ENCODE peak calls at places on chromosomes 7 and 10, in ten cellular contexts. S, A, I, O, L, J, Y, X, Z and V are unnamed samples.

GRCh38 chr7:158064631-158065030 is 523.0 kb downstream of the PTPRN2 start:
- DNase-seq in S (no peak), A (no peak), I (no peak), O (no peak), L (no peak), J (no peak), Y (no peak), X (no peak), Z (no peak), V (no peak)

GRCh38 chr10:27558612-27559020 is 54.5 kb downstream of the RAB18 start:
- DNase-seq in S (no peak), A (no peak), I (peak; percentile 58), O (peak; percentile 7), L (peak; percentile 19), J (peak; percentile 51), Y (peak; percentile 61), X (peak; percentile 47), Z (peak; percentile 35), V (peak; percentile 22)

GRCh38 chr10:123859651-123860045 is 32.0 kb downstream of the CPXM2 start:
- DNase-seq in S (no peak), A (no peak), I (no peak), O (no peak), L (no peak), J (no peak), Y (no peak), X (no peak), Z (no peak), V (no peak)

GRCh38 chr10:116263870-116264269 is 9.1 kb downstream of the GFRA1 start:
- DNase-seq in S (no peak), A (no peak), I (no peak), O (no peak), L (peak; percentile 55), J (no peak), Y (no peak), X (no peak), Z (no peak), V (no peak)

GRCh38 chr10:15515207-15515606 is 144.1 kb upstream of the FAM171A1 start:
- DNase-seq in S (no peak), A (no peak), I (no peak), O (no peak), L (no peak), J (peak; percentile 32), Y (no peak), X (no peak), Z (no peak), V (no peak)

GRCh38 chr10:126433351-126433750 is 45.1 kb upstream of the ADAM12 start:
- DNase-seq in S (no peak), A (no peak), I (no peak), O (no peak), L (peak; percentile 43), J (no peak), Y (no peak), X (no peak), Z (peak; percentile 88), V (no peak)

GRCh38 chr7:28406192-28406591 is 6.1 kb upstream of the CREB5 start:
- DNase-seq in S (no peak), A (no peak), I (no peak), O (no peak), L (peak; percentile 14), J (no peak), Y (no peak), X (no peak), Z (no peak), V (no peak)

GRCh38 chr7:68425377-68425776 is 1172.9 kb upstream of the AUTS2 start:
- DNase-seq in S (no peak), A (no peak), I (no peak), O (no peak), L (no peak), J (no peak), Y (no peak), X (no peak), Z (no peak), V (no peak)

GRCh38 chr7:135802697-135803096 is 54.1 kb upstream of the FAM180A start:
- DNase-seq in S (no peak), A (no peak), I (no peak), O (no peak), L (no peak), J (no peak), Y (no peak), X (no peak), Z (no peak), V (no peak)

GRCh38 chr7:45078199-45078681 is 10.5 kb downstream of the NACAD start:
- DNase-seq in S (no peak), A (no peak), I (no peak), O (no peak), L (no peak), J (no peak), Y (no peak), X (no peak), Z (no peak), V (no peak)

GRCh38 chr10:54010337-54010736 is 790.7 kb downstream of the PCDH15 start:
- DNase-seq in S (no peak), A (no peak), I (no peak), O (no peak), L (no peak), J (no peak), Y (no peak), X (no peak), Z (no peak), V (no peak)

GRCh38 chr7:98483276-98483963 is 82.5 kb upstream of the BAIAP2L1 start:
- DNase-seq in S (no peak), A (no peak), I (no peak), O (no peak), L (no peak), J (no peak), Y (no peak), X (no peak), Z (no peak), V (no peak)

GRCh38 chr10:29177266-29177832 is 111.5 kb upstream of the LYZL1 start:
- DNase-seq in S (no peak), A (no peak), I (no peak), O (no peak), L (no peak), J (no peak), Y (no peak), X (no peak), Z (no peak), V (no peak)

GRCh38 chr10:75653761-75654160 is 222.3 kb downstream of the LRMDA start:
- DNase-seq in S (no peak), A (no peak), I (no peak), O (no peak), L (no peak), J (no peak), Y (no peak), X (no peak), Z (peak; percentile 56), V (no peak)

GRCh38 chr7:96314402-96315108 is 7.3 kb downstream of the SLC25A13 start:
- DNase-seq in S (no peak), A (no peak), I (no peak), O (no peak), L (no peak), J (no peak), Y (no peak), X (no peak), Z (peak; percentile 96), V (no peak)

GRCh38 chr7:37448057-37448636 is 517 bp downstream of the ELMO1 start:
- DNase-seq in S (no peak), A (no peak), I (no peak), O (peak; percentile 32), L (no peak), J (peak; percentile 19), Y (no peak), X (no peak), Z (no peak), V (no peak)

GRCh38 chr7:147197006-147197405 is 1080.4 kb downstream of the CNTNAP2 start:
- DNase-seq in S (no peak), A (no peak), I (no peak), O (no peak), L (no peak), J (no peak), Y (no peak), X (no peak), Z (no peak), V (no peak)

GRCh38 chr10:2575460-2575859 is 491.9 kb upstream of the PFKP start:
- DNase-seq in S (no peak), A (no peak), I (no peak), O (no peak), L (no peak), J (no peak), Y (no peak), X (no peak), Z (no peak), V (no peak)

GRCh38 chr10:10007972-10008371 is 1009.7 kb upstream of the CELF2 start:
- DNase-seq in S (no peak), A (no peak), I (no peak), O (no peak), L (no peak), J (no peak), Y (no peak), X (no peak), Z (no peak), V (no peak)